ENCODE peak calls at places on chromosome 3, in four cellular contexts. J is K562, V is GM12878, A is H1. K is an unnamed sample.

GRCh38 chr3:34947849-34948248 is 691.5 kb upstream of the ARPP21 start:
- DNase-seq in J (no peak), V (no peak), A (no peak), K (no peak)

GRCh38 chr3:74267583-74268184 is 346.8 kb downstream of the CNTN3 start:
- DNase-seq in A (no peak), J (peak), V (no peak), K (peak)

GRCh38 chr3:100602506-100603444 is 6.6 kb upstream of the ADGRG7 start:
- DNase-seq in J (no peak), A (no peak), V (peak), K (peak)

GRCh38 chr3:64278631-64279030 is 53.4 kb upstream of the PRICKLE2 start:
- DNase-seq in J (no peak), A (no peak), V (no peak), K (no peak)

GRCh38 chr3:107958151-107958550 is 132.7 kb downstream of the CD47 start:
- DNase-seq in V (no peak), J (no peak), A (no peak), K (no peak)

GRCh38 chr3:129001817-129002572 is 891 bp downstream of the EFCC1 start:
- DNase-seq in J (no peak), V (no peak), A (peak), K (no peak)

GRCh38 chr3:38560996-38561717 is 65.0 kb downstream of the EXOG start:
- DNase-seq in J (no peak), A (no peak), V (no peak), K (no peak)

GRCh38 chr3:13110678-13111116 is 37.5 kb upstream of the IQSEC1 start:
- DNase-seq in J (no peak), A (no peak), V (peak), K (no peak)

GRCh38 chr3:38998086-38998485 is 53.7 kb downstream of the SCN11A start:
- DNase-seq in V (no peak), J (no peak), A (no peak), K (no peak)

GRCh38 chr3:179739816-179740594 is 87.2 kb downstream of the USP13 start:
- DNase-seq in A (no peak), J (no peak), V (no peak), K (peak)

GRCh38 chr3:114879059-114880031 is 267.7 kb downstream of the ZBTB20 start:
- DNase-seq in V (peak), A (no peak), J (no peak), K (no peak)

GRCh38 chr3:55718074-55718473 is 231.0 kb upstream of the WNT5A start:
- DNase-seq in V (no peak), A (no peak), J (no peak), K (no peak)

GRCh38 chr3:127534161-127534451 is 56.4 kb downstream of the TPRA1 start:
- DNase-seq in A (no peak), V (no peak), J (no peak), K (no peak)

GRCh38 chr3:128881576-128881975 is 2.2 kb downstream of the ACAD9 start:
- DNase-seq in V (no peak), J (no peak), A (no peak), K (no peak)

GRCh38 chr3:171825222-171825828 is 15.0 kb upstream of the PLD1 start:
- DNase-seq in J (no peak), A (no peak), V (no peak), K (peak)

GRCh38 chr3:140942221-140943104 is 827 bp downstream of the SLC25A36 start:
- DNase-seq in J (peak), V (no peak), A (peak), K (peak)

GRCh38 chr3:18416332-18416731 is 8.8 kb downstream of the SATB1 start:
- DNase-seq in V (no peak), A (no peak), J (no peak), K (no peak)

GRCh38 chr3:150005243-150006102 is 34.8 kb upstream of the PFN2 start:
- DNase-seq in A (no peak), J (no peak), V (no peak), K (no peak)

GRCh38 chr3:55094691-55095090 is 166.8 kb upstream of the LRTM1 start:
- DNase-seq in V (no peak), J (no peak), A (no peak), K (no peak)

GRCh38 chr3:70742081-70742480 is 429.6 kb upstream of the MDFIC2 start:
- DNase-seq in A (no peak), J (no peak), V (no peak), K (no peak)

GRCh38 chr3:113747719-113748046 is 848 bp downstream of the ATP6V1A start:
- DNase-seq in J (peak), V (peak), A (no peak), K (peak)

GRCh38 chr3:173287361-173287760 is 110.2 kb upstream of the NLGN1 start:
- DNase-seq in V (no peak), A (no peak), J (no peak), K (no peak)

GRCh38 chr3:5187152-5187919 is at the start of gene EDEM1:
- DNase-seq in V (peak), A (peak), J (peak), K (peak)

GRCh38 chr3:80771085-80771484 is 990.4 kb downstream of the GBE1 start:
- DNase-seq in J (peak), A (no peak), V (peak), K (no peak)
- TF ChIP-seq CEBPB in J (no peak), A (no peak), V (no peak), K (no peak)

GRCh38 chr3:25782938-25783660 is at the start of gene NGLY1:
- DNase-seq in A (peak), J (peak), V (no peak), K (peak)
- TF ChIP-seq CBX5 in A (no peak), J (no peak), V (no peak), K (no peak)

GRCh38 chr3:110995461-110996226 is 76.0 kb upstream of the NECTIN3 start:
- DNase-seq in V (no peak), A (no peak), J (no peak), K (peak)
- TF ChIP-seq CEBPB in V (no peak), A (no peak), J (no peak), K (no peak)

GRCh38 chr3:9770276-9770812 is 597 bp upstream of the CAMK1 start:
- DNase-seq in J (no peak), V (no peak), A (peak), K (peak)
- TF ChIP-seq CBX5 in J (no peak), V (no peak), A (no peak), K (no peak)

GRCh38 chr3:60030982-60031381 is 981.2 kb upstream of the CFAP20DC start:
- DNase-seq in V (no peak), J (no peak), A (no peak), K (no peak)
- TF ChIP-seq CEBPB in V (no peak), J (no peak), A (no peak), K (no peak)